ENCODE peak calls at places on chromosomes 11 and 22, in six cellular contexts. T is mammary epithelial cell; X is ovary; P is left ventricle myocardium inferior; D is T-helper 17 cell; F is CD8-positive, alpha-beta memory T cell. G is an unnamed sample. For H3K9me3, the result is how much of the 10 kb centered on the place peaks cover.

GRCh38 chr11:77249427-77249826 is 52.1 kb downstream of the GDPD4 start:
- DNase-seq in P (no peak), D (no peak), F (no peak), X (no peak), T (peak), G (no peak)

GRCh38 chr11:64608260-64608538 is 17.2 kb downstream of the SLC22A12 start:
- DNase-seq in F (no peak), D (no peak), T (no peak), P (no peak), X (no peak), G (no peak)

GRCh38 chr11:17985517-17985916 is 27.3 kb downstream of the SERGEF start:
- DNase-seq in D (no peak), X (no peak), P (no peak), F (no peak), T (peak), G (no peak)

GRCh38 chr11:97965849-97966646 is 1054.7 kb upstream of the CNTN5 start:
- DNase-seq in T (peak), X (no peak), P (no peak), F (no peak), D (no peak), G (no peak)

GRCh38 chr11:13183094-13183825 is 94.3 kb upstream of the BMAL1 start:
- DNase-seq in P (no peak), T (peak), D (no peak), X (no peak), F (no peak), G (no peak)

GRCh38 chr11:47083913-47084312 is 92.8 kb downstream of the ARFGAP2 start:
- DNase-seq in X (no peak), P (no peak), T (peak), F (no peak), D (no peak), G (no peak)

GRCh38 chr22:35604671-35605457 is 12.3 kb downstream of the MB start:
- DNase-seq in F (no peak), P (no peak), T (peak), X (no peak), D (no peak), G (no peak)

GRCh38 chr22:38471237-38471636 is 3.3 kb downstream of the KDELR3 start:
- DNase-seq in X (peak), P (no peak), F (no peak), D (no peak), T (no peak), G (no peak)

GRCh38 chr22:31733580-31734079 is 16.3 kb downstream of the PRR14L start:
- DNase-seq in F (no peak), P (no peak), X (no peak), T (no peak), D (no peak), G (no peak)

GRCh38 chr22:43240614-43241013 is 53.7 kb upstream of the TTLL12 start:
- DNase-seq in F (no peak), D (no peak), P (no peak), T (no peak), X (no peak), G (no peak)

GRCh38 chr22:27719535-27720227 is 81.9 kb downstream of the MN1 start:
- DNase-seq in T (peak), F (no peak), D (no peak), X (no peak), P (no peak), G (no peak)

GRCh38 chr11:58027341-58027740 is 3.4 kb upstream of the OR6Q1 start:
- DNase-seq in D (no peak), F (no peak), T (no peak), P (no peak), X (no peak), G (no peak)

GRCh38 chr22:37419916-37420655 is 7.2 kb downstream of the ELFN2 start:
- DNase-seq in P (no peak), D (no peak), T (peak), X (no peak), F (no peak), G (no peak)

GRCh38 chr11:12044799-12045198 is 36.4 kb upstream of the DKK3 start:
- DNase-seq in T (no peak), D (no peak), X (no peak), F (no peak), P (no peak), G (no peak)

GRCh38 chr11:104995001-104995408 is 26.6 kb upstream of the CASP4 start:
- DNase-seq in P (no peak), X (no peak), D (no peak), F (no peak), T (no peak), G (no peak)

GRCh38 chr11:33531743-33532181 is 168.9 kb downstream of the C11orf91 start:
- DNase-seq in D (no peak), F (no peak), P (no peak), T (no peak), X (no peak), G (no peak)

GRCh38 chr22:19799322-19800190 is 39.0 kb downstream of the TBX1 start:
- DNase-seq in X (peak), F (no peak), D (no peak), P (peak), T (no peak), G (no peak)

GRCh38 chr11:70646272-70647049 is 248.1 kb downstream of the CTTN start:
- DNase-seq in D (no peak), X (no peak), F (no peak), T (no peak), P (no peak), G (no peak)

GRCh38 chr11:70647188-70648166 is 249.1 kb downstream of the CTTN start:
- DNase-seq in F (no peak), T (no peak), P (no peak), D (no peak), X (no peak), G (no peak)

GRCh38 chr11:70643642-70644041 is 245.3 kb downstream of the CTTN start:
- DNase-seq in D (no peak), P (no peak), X (no peak), F (no peak), T (no peak), G (no peak)

GRCh38 chr11:70644343-70645060 is 246.2 kb downstream of the CTTN start:
- DNase-seq in T (no peak), D (no peak), P (no peak), X (no peak), F (no peak), G (no peak)

GRCh38 chr11:70645537-70645936 is 247.2 kb downstream of the CTTN start:
- DNase-seq in T (no peak), P (no peak), F (no peak), X (no peak), D (no peak), G (no peak)
- H3K9me3 ChIP-seq in T (under half), P (under half), F (under half), X (under half), D (under half), G (under half)

GRCh38 chr22:17845790-17846189 is 71.5 kb upstream of the BID start:
- DNase-seq in X (peak), D (no peak), T (no peak), P (no peak), F (no peak), G (no peak)
- H3K9me3 ChIP-seq in X (under half), D (under half), T (under half), P (under half), F (under half), G (under half)

GRCh38 chr22:11626422-11626773 is 3901.6 kb upstream of the OR11H1 start:
- DNase-seq in D (no peak), F (no peak), X (no peak), P (no peak), T (no peak), G (no peak)
- H3K9me3 ChIP-seq in D (under half), F (under half), X (under half), P (half or more), T (half or more), G (under half)

DNA sequence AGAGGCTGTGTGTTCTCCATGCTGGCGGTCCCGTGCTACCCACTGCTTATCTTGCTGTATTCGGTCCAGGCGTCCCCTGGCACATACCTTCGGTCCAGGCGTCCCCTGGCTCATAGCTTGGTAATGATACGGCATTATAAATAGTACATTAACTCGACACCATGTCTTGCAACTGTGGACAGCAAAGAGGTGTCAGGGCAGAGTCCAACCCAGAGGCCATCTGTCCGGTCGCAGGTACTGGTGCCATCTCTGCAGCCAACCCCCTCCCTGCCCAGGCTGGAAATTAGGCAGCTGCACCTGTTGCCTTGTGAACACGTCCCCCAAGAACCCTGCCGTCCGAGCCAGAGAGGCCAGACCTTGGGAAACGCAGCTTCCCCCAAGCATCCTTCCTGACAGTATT is 634.3 kb downstream of the BRD1 start:
- DNase-seq in D (no peak), T (no peak), F (no peak), X (no peak), P (peak), G (no peak)
- H3K9me3 ChIP-seq in D (under half), T (half or more), F (under half), X (under half), P (under half), G (under half)

GRCh38 chr11:130582994-130583393 is 134.5 kb downstream of the ADAMTS15 start:
- DNase-seq in P (no peak), X (no peak), D (no peak), F (no peak), T (no peak), G (no peak)
- H3K9me3 ChIP-seq in P (under half), X (under half), D (under half), F (under half), T (under half), G (under half)

GRCh38 chr11:35192347-35192746 is 53.4 kb downstream of the CD44 start:
- DNase-seq in X (no peak), P (peak), T (no peak), D (no peak), F (no peak), G (no peak)
- H3K9me3 ChIP-seq in X (under half), P (under half), T (under half), D (under half), F (under half), G (under half)

GRCh38 chr22:48303360-48303725 is 1524.3 kb downstream of the BRD1 start:
- DNase-seq in F (no peak), X (no peak), T (no peak), P (no peak), D (no peak), G (no peak)

GRCh38 chr22:48301908-48302307 is 1525.8 kb downstream of the BRD1 start:
- DNase-seq in T (no peak), P (no peak), F (no peak), D (no peak), X (no peak), G (no peak)

GRCh38 chr22:48300877-48301276 is 1526.8 kb downstream of the BRD1 start:
- DNase-seq in D (no peak), F (no peak), T (no peak), P (no peak), X (no peak), G (no peak)

GRCh38 chr22:48301421-48301820 is 1526.3 kb downstream of the BRD1 start:
- DNase-seq in T (no peak), D (no peak), F (no peak), P (no peak), X (no peak), G (no peak)

DNA sequence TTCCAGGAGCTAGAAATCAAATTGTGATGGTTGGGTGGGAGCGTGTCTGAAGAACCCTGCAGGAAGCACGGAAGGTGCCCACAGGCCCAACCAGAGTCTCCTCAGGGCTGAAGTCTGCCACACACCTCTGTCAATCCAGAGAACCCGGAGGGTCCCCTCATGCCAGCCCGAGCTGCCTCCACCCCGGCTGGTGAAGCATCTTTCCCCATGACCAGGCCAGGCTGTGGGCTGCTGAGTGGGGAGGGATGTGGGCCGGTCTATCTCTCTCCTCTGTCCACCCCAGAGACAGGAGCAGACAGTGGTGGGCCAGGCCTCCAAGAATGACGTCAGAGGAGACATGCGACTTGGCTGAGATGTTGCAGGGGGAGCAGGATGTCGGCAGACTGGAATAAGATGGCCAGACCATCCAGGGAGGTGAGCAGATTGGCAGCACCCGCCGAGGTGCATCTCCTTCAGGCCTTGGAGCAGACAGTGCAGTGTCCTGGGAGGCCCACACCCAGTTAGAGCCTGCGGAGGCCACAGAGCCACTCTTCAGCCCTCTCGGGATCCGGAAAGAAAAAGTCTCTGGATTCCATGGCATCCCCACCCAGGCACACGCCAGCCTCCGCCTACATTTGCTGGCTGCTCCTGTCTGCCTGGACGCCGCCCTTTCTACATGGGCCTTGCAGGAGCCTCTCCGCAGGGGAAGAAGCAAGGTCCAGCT is 1524.9 kb downstream of the BRD1 start:
- DNase-seq in D (no peak), P (no peak), X (no peak), T (no peak), F (no peak), G (no peak)
- H3K9me3 ChIP-seq in D (under half), P (under half), X (under half), T (half or more), F (under half), G (under half)

GRCh38 chr11:90204832-90205646 is 17.8 kb downstream of the CHORDC1 start:
- DNase-seq in D (no peak), F (peak), X (no peak), T (peak), P (no peak), G (no peak)
- H3K9me3 ChIP-seq in D (under half), F (under half), X (under half), T (under half), P (under half), G (under half)

GRCh38 chr11:63518548-63518947 is 12.7 kb downstream of the LGALS12 start:
- DNase-seq in D (no peak), X (no peak), F (no peak), T (no peak), P (no peak), G (no peak)

GRCh38 chr11:63523151-63523550 is 13.5 kb upstream of the PLAAT4 start:
- DNase-seq in F (no peak), X (no peak), T (no peak), D (no peak), P (no peak), G (no peak)

GRCh38 chr11:63521896-63522295 is 14.7 kb upstream of the PLAAT4 start:
- DNase-seq in T (no peak), D (no peak), F (no peak), P (no peak), X (no peak), G (no peak)

GRCh38 chr11:63517156-63517555 is 11.3 kb downstream of the LGALS12 start:
- DNase-seq in D (no peak), X (no peak), F (no peak), P (no peak), T (no peak), G (no peak)

GRCh38 chr11:63520606-63521170 is 14.8 kb downstream of the LGALS12 start:
- DNase-seq in P (no peak), T (no peak), F (no peak), D (no peak), X (no peak), G (no peak)
- H3K9me3 ChIP-seq in P (under half), T (under half), F (under half), D (under half), X (under half), G (under half)

G was measured in CD4-positive, alpha-beta T cell.